ENCODE peak calls at places on chromosomes 6 and 20, in seven cellular contexts. J, O, N, I, Q, T and R are unnamed samples.

GRCh38 chr6:3612341-3613041 is 139.0 kb downstream of the PXDC1 start:
- DNase-seq in I (no peak), N (no peak), Q (no peak), J (peak; percentile 24), O (no peak), T (no peak), R (no peak)

GRCh38 chr6:157789861-157790260 is 33.2 kb upstream of the SNX9 start:
- DNase-seq in Q (no peak), I (no peak), O (no peak), N (no peak), J (peak; percentile 71), T (no peak), R (no peak)

GRCh38 chr20:37955511-37955910 is 52.6 kb downstream of the VSTM2L start:
- DNase-seq in Q (no peak), O (no peak), I (no peak), J (no peak), T (no peak), N (no peak), R (no peak)

GRCh38 chr20:6140947-6141346 is 18.1 kb upstream of the FERMT1 start:
- DNase-seq in N (no peak), T (peak; percentile 32), Q (no peak), I (no peak), J (no peak), O (no peak), R (no peak)

GRCh38 chr20:16407251-16408067 is 165.8 kb downstream of the KIF16B start:
- DNase-seq in O (no peak), N (no peak), Q (no peak), J (no peak), I (no peak), T (no peak), R (no peak)

GRCh38 chr6:157982297-157982579 is 575 bp downstream of the SYNJ2 start:
- DNase-seq in T (peak; percentile 54), O (peak; percentile 73), J (peak; percentile 76), N (peak; percentile 49), I (peak; percentile 35), Q (peak; percentile 22), R (no peak)

GRCh38 chr20:55684578-55684977 is 320.7 kb downstream of the CBLN4 start:
- DNase-seq in N (no peak), Q (no peak), T (no peak), O (no peak), J (no peak), I (peak; percentile 6), R (no peak)

GRCh38 chr6:159104931-159105330 is 60.1 kb upstream of the TAGAP start:
- DNase-seq in J (no peak), O (no peak), Q (no peak), I (no peak), T (no peak), N (peak; percentile 80), R (no peak)

GRCh38 chr20:62391165-62392076 is 4.5 kb downstream of the RPS21 start:
- DNase-seq in J (no peak), T (no peak), N (no peak), O (no peak), I (no peak), Q (no peak), R (no peak)